ENCODE peak calls at places on chromosomes 11 and 22, in ten cellular contexts. S is thoracic aorta; M is AG09319; F is fibroblast of pulmonary artery; U is B cell; A is T-helper 2 cell; N is CD8-positive, alpha-beta memory T cell; P is GM18507; C is left cardiac atrium; T is GM10248. I is an unnamed sample.

GRCh38 chr22:46416537-46417267 is 81.2 kb downstream of the TRMU start:
- DNase-seq in S (no peak), M (no peak), F (peak), U (no peak), A (no peak), N (no peak), P (no peak), C (no peak), T (no peak), I (no peak)

GRCh38 chr11:7548659-7549283 is 35.0 kb downstream of the PPFIBP2 start:
- DNase-seq in S (no peak), M (no peak), F (no peak), U (peak), A (no peak), N (peak), P (no peak), C (no peak), T (peak), I (peak)

GRCh38 chr11:13053255-13053917 is 44.3 kb downstream of the RASSF10 start:
- DNase-seq in S (no peak), M (no peak), F (no peak), U (no peak), A (no peak), N (no peak), P (no peak), C (no peak), T (no peak), I (no peak)

GRCh38 chr22:19522881-19523239 is 1.4 kb downstream of the CLDN5 start:
- DNase-seq in S (no peak), M (no peak), F (no peak), U (no peak), A (no peak), N (no peak), P (no peak), C (no peak), T (no peak), I (no peak)

GRCh38 chr11:70247042-70247709 is 23.3 kb upstream of the PPFIA1 start:
- DNase-seq in S (no peak), M (no peak), F (no peak), U (no peak), A (no peak), N (no peak), P (no peak), C (no peak), T (no peak), I (peak)

GRCh38 chr11:70326843-70327242 is 56.4 kb downstream of the PPFIA1 start:
- DNase-seq in S (no peak), M (no peak), F (no peak), U (no peak), A (no peak), N (no peak), P (no peak), C (no peak), T (no peak), I (no peak)

GRCh38 chr22:36419177-36419911 is 31.6 kb upstream of the MYH9 start:
- DNase-seq in S (no peak), M (peak), F (peak), U (no peak), A (no peak), N (no peak), P (no peak), C (peak), T (no peak), I (peak)

GRCh38 chr11:128356992-128357391 is 230.4 kb downstream of the ETS1 start:
- DNase-seq in S (no peak), M (no peak), F (no peak), U (no peak), A (no peak), N (no peak), P (no peak), C (no peak), T (no peak), I (no peak)

GRCh38 chr11:119056397-119056999 is 507 bp downstream of the HYOU1 start:
- DNase-seq in S (no peak), M (no peak), F (no peak), U (peak), A (peak), N (peak), P (peak), C (peak), T (peak), I (peak)

GRCh38 chr11:93192163-93192562 is 5.6 kb downstream of the SLC36A4 start:
- DNase-seq in S (no peak), M (no peak), F (peak), U (no peak), A (no peak), N (no peak), P (no peak), C (no peak), T (no peak), I (no peak)

GRCh38 chr11:119445356-119445755 is 22.4 kb upstream of the THY1 start:
- DNase-seq in S (no peak), M (no peak), F (no peak), U (no peak), A (no peak), N (no peak), P (no peak), C (no peak), T (no peak), I (no peak)

GRCh38 chr11:119319136-119319701 is 2.3 kb upstream of the MCAM start:
- DNase-seq in S (no peak), M (no peak), F (no peak), U (no peak), A (no peak), N (no peak), P (no peak), C (no peak), T (no peak), I (no peak)

GRCh38 chr11:110098645-110099044 is 5.5 kb downstream of the ZC3H12C start:
- DNase-seq in S (no peak), M (no peak), F (no peak), U (no peak), A (no peak), N (no peak), P (no peak), C (no peak), T (no peak), I (peak)

GRCh38 chr11:69880041-69880802 is 61.0 kb upstream of the FGF3 start:
- DNase-seq in S (no peak), M (no peak), F (no peak), U (no peak), A (no peak), N (no peak), P (no peak), C (peak), T (no peak), I (no peak)

GRCh38 chr11:33721291-33721840 is 14.9 kb downstream of the CD59 start:
- DNase-seq in S (no peak), M (no peak), F (peak), U (no peak), A (no peak), N (no peak), P (no peak), C (no peak), T (no peak), I (no peak)

GRCh38 chr11:129434641-129435498 is 59.2 kb downstream of the BARX2 start:
- DNase-seq in S (no peak), M (no peak), F (no peak), U (no peak), A (no peak), N (no peak), P (no peak), C (no peak), T (no peak), I (no peak)